ENCODE peak calls at places on chromosome 7, in nine cellular contexts. One of them, this sample, is unnamed.

GRCh38 chr7:26443761-26444160 is 152.1 kb downstream of the SNX10 start:
- DNase-seq in HCT116: no peak
- DNase-seq in stimulated activated CD8-positive, alpha-beta memory T cell treated with anti-CD3 and anti-CD28 coated beads, Interleukin-12 subunit alpha, Interleukin-12 subunit beta, amount 100 ng/mL, for 1 hour: no peak
- DNase-seq in stimulated activated CD4-positive, alpha-beta T cell treated with anti-CD3 and anti-CD28 coated beads, TNF-alpha, amount 100 ng/mL, for 4 hours: no peak
- DNase-seq in hepatocyte: no peak
- DNase-seq in sigmoid colon: no peak
- DNase-seq in C1 segment of cervical spinal cord: no peak
- DNase-seq in NCI-H526: peak; percentile 36
- DNase-seq in CD8-positive, alpha-beta T cell: no peak
- DNase-seq in this sample: no peak

GRCh38 chr7:37216156-37216839 is 232.4 kb downstream of the ELMO1 start:
- DNase-seq in HCT116: no peak
- DNase-seq in stimulated activated CD8-positive, alpha-beta memory T cell treated with anti-CD3 and anti-CD28 coated beads, Interleukin-12 subunit alpha, Interleukin-12 subunit beta, amount 100 ng/mL, for 1 hour: no peak
- DNase-seq in stimulated activated CD4-positive, alpha-beta T cell treated with anti-CD3 and anti-CD28 coated beads, TNF-alpha, amount 100 ng/mL, for 4 hours: no peak
- DNase-seq in hepatocyte: no peak
- DNase-seq in sigmoid colon: no peak
- DNase-seq in C1 segment of cervical spinal cord: no peak
- DNase-seq in NCI-H526: no peak
- DNase-seq in CD8-positive, alpha-beta T cell: no peak
- DNase-seq in this sample: no peak

GRCh38 chr7:100515072-100515532 is 23.9 kb upstream of the AGFG2 start:
- DNase-seq in HCT116: no peak
- DNase-seq in stimulated activated CD8-positive, alpha-beta memory T cell treated with anti-CD3 and anti-CD28 coated beads, Interleukin-12 subunit alpha, Interleukin-12 subunit beta, amount 100 ng/mL, for 1 hour: no peak
- DNase-seq in stimulated activated CD4-positive, alpha-beta T cell treated with anti-CD3 and anti-CD28 coated beads, TNF-alpha, amount 100 ng/mL, for 4 hours: no peak
- DNase-seq in hepatocyte: no peak
- DNase-seq in sigmoid colon: no peak
- DNase-seq in C1 segment of cervical spinal cord: no peak
- DNase-seq in NCI-H526: no peak
- DNase-seq in CD8-positive, alpha-beta T cell: no peak
- DNase-seq in this sample: peak; percentile 26

GRCh38 chr7:13829231-13829630 is 160.2 kb downstream of the ETV1 start:
- DNase-seq in HCT116: no peak
- DNase-seq in stimulated activated CD8-positive, alpha-beta memory T cell treated with anti-CD3 and anti-CD28 coated beads, Interleukin-12 subunit alpha, Interleukin-12 subunit beta, amount 100 ng/mL, for 1 hour: no peak
- DNase-seq in stimulated activated CD4-positive, alpha-beta T cell treated with anti-CD3 and anti-CD28 coated beads, TNF-alpha, amount 100 ng/mL, for 4 hours: no peak
- DNase-seq in hepatocyte: no peak
- DNase-seq in sigmoid colon: no peak
- DNase-seq in C1 segment of cervical spinal cord: no peak
- DNase-seq in NCI-H526: no peak
- DNase-seq in CD8-positive, alpha-beta T cell: no peak
- DNase-seq in this sample: no peak

GRCh38 chr7:80284848-80285247 is 150.2 kb downstream of the GNAI1 start:
- DNase-seq in HCT116: no peak
- DNase-seq in stimulated activated CD8-positive, alpha-beta memory T cell treated with anti-CD3 and anti-CD28 coated beads, Interleukin-12 subunit alpha, Interleukin-12 subunit beta, amount 100 ng/mL, for 1 hour: no peak
- DNase-seq in stimulated activated CD4-positive, alpha-beta T cell treated with anti-CD3 and anti-CD28 coated beads, TNF-alpha, amount 100 ng/mL, for 4 hours: no peak
- DNase-seq in hepatocyte: peak; percentile 18
- DNase-seq in sigmoid colon: no peak
- DNase-seq in C1 segment of cervical spinal cord: no peak
- DNase-seq in NCI-H526: no peak
- DNase-seq in CD8-positive, alpha-beta T cell: no peak
- DNase-seq in this sample: peak; percentile 74

GRCh38 chr7:50818324-50818723 is 35.6 kb upstream of the GRB10 start:
- DNase-seq in HCT116: no peak
- DNase-seq in stimulated activated CD8-positive, alpha-beta memory T cell treated with anti-CD3 and anti-CD28 coated beads, Interleukin-12 subunit alpha, Interleukin-12 subunit beta, amount 100 ng/mL, for 1 hour: no peak
- DNase-seq in stimulated activated CD4-positive, alpha-beta T cell treated with anti-CD3 and anti-CD28 coated beads, TNF-alpha, amount 100 ng/mL, for 4 hours: no peak
- DNase-seq in hepatocyte: no peak
- DNase-seq in sigmoid colon: no peak
- DNase-seq in C1 segment of cervical spinal cord: no peak
- DNase-seq in NCI-H526: no peak
- DNase-seq in CD8-positive, alpha-beta T cell: no peak
- DNase-seq in this sample: no peak

GRCh38 chr7:1815051-1815481 is 145.0 kb downstream of the ELFN1 start:
- DNase-seq in HCT116: no peak
- DNase-seq in stimulated activated CD8-positive, alpha-beta memory T cell treated with anti-CD3 and anti-CD28 coated beads, Interleukin-12 subunit alpha, Interleukin-12 subunit beta, amount 100 ng/mL, for 1 hour: no peak
- DNase-seq in stimulated activated CD4-positive, alpha-beta T cell treated with anti-CD3 and anti-CD28 coated beads, TNF-alpha, amount 100 ng/mL, for 4 hours: no peak
- DNase-seq in hepatocyte: no peak
- DNase-seq in sigmoid colon: peak; percentile 60
- DNase-seq in C1 segment of cervical spinal cord: no peak
- DNase-seq in NCI-H526: no peak
- DNase-seq in CD8-positive, alpha-beta T cell: no peak
- DNase-seq in this sample: no peak

GRCh38 chr7:29893351-29894005 is 87.2 kb downstream of the WIPF3 start:
- DNase-seq in HCT116: no peak
- DNase-seq in stimulated activated CD8-positive, alpha-beta memory T cell treated with anti-CD3 and anti-CD28 coated beads, Interleukin-12 subunit alpha, Interleukin-12 subunit beta, amount 100 ng/mL, for 1 hour: no peak
- DNase-seq in stimulated activated CD4-positive, alpha-beta T cell treated with anti-CD3 and anti-CD28 coated beads, TNF-alpha, amount 100 ng/mL, for 4 hours: no peak
- DNase-seq in hepatocyte: no peak
- DNase-seq in sigmoid colon: no peak
- DNase-seq in C1 segment of cervical spinal cord: no peak
- DNase-seq in NCI-H526: peak; percentile 40
- DNase-seq in CD8-positive, alpha-beta T cell: no peak
- DNase-seq in this sample: no peak

GRCh38 chr7:159200421-159200820 is 55.8 kb upstream of the VIPR2 start:
- DNase-seq in HCT116: no peak
- DNase-seq in stimulated activated CD8-positive, alpha-beta memory T cell treated with anti-CD3 and anti-CD28 coated beads, Interleukin-12 subunit alpha, Interleukin-12 subunit beta, amount 100 ng/mL, for 1 hour: no peak
- DNase-seq in stimulated activated CD4-positive, alpha-beta T cell treated with anti-CD3 and anti-CD28 coated beads, TNF-alpha, amount 100 ng/mL, for 4 hours: no peak
- DNase-seq in hepatocyte: no peak
- DNase-seq in sigmoid colon: no peak
- DNase-seq in C1 segment of cervical spinal cord: no peak
- DNase-seq in NCI-H526: no peak
- DNase-seq in CD8-positive, alpha-beta T cell: no peak
- DNase-seq in this sample: no peak

GRCh38 chr7:70133291-70133690 is 535.0 kb downstream of the AUTS2 start:
- DNase-seq in HCT116: no peak
- DNase-seq in stimulated activated CD8-positive, alpha-beta memory T cell treated with anti-CD3 and anti-CD28 coated beads, Interleukin-12 subunit alpha, Interleukin-12 subunit beta, amount 100 ng/mL, for 1 hour: no peak
- DNase-seq in stimulated activated CD4-positive, alpha-beta T cell treated with anti-CD3 and anti-CD28 coated beads, TNF-alpha, amount 100 ng/mL, for 4 hours: no peak
- DNase-seq in hepatocyte: no peak
- DNase-seq in sigmoid colon: no peak
- DNase-seq in C1 segment of cervical spinal cord: no peak
- DNase-seq in NCI-H526: no peak
- DNase-seq in CD8-positive, alpha-beta T cell: no peak
- DNase-seq in this sample: no peak

GRCh38 chr7:158280467-158281154 is 307.0 kb downstream of the PTPRN2 start:
- DNase-seq in HCT116: no peak
- DNase-seq in stimulated activated CD8-positive, alpha-beta memory T cell treated with anti-CD3 and anti-CD28 coated beads, Interleukin-12 subunit alpha, Interleukin-12 subunit beta, amount 100 ng/mL, for 1 hour: no peak
- DNase-seq in stimulated activated CD4-positive, alpha-beta T cell treated with anti-CD3 and anti-CD28 coated beads, TNF-alpha, amount 100 ng/mL, for 4 hours: no peak
- DNase-seq in hepatocyte: no peak
- DNase-seq in sigmoid colon: peak; percentile 25
- DNase-seq in C1 segment of cervical spinal cord: no peak
- DNase-seq in NCI-H526: no peak
- DNase-seq in CD8-positive, alpha-beta T cell: no peak
- DNase-seq in this sample: no peak

GRCh38 chr7:12553421-12553820 is 17.1 kb upstream of the SCIN start:
- DNase-seq in HCT116: no peak
- DNase-seq in stimulated activated CD8-positive, alpha-beta memory T cell treated with anti-CD3 and anti-CD28 coated beads, Interleukin-12 subunit alpha, Interleukin-12 subunit beta, amount 100 ng/mL, for 1 hour: no peak
- DNase-seq in stimulated activated CD4-positive, alpha-beta T cell treated with anti-CD3 and anti-CD28 coated beads, TNF-alpha, amount 100 ng/mL, for 4 hours: no peak
- DNase-seq in hepatocyte: no peak
- DNase-seq in sigmoid colon: no peak
- DNase-seq in C1 segment of cervical spinal cord: no peak
- DNase-seq in NCI-H526: no peak
- DNase-seq in CD8-positive, alpha-beta T cell: no peak
- DNase-seq in this sample: no peak

GRCh38 chr7:27314111-27314510 is 71.5 kb downstream of the EVX1 start:
- DNase-seq in HCT116: no peak
- DNase-seq in stimulated activated CD8-positive, alpha-beta memory T cell treated with anti-CD3 and anti-CD28 coated beads, Interleukin-12 subunit alpha, Interleukin-12 subunit beta, amount 100 ng/mL, for 1 hour: no peak
- DNase-seq in stimulated activated CD4-positive, alpha-beta T cell treated with anti-CD3 and anti-CD28 coated beads, TNF-alpha, amount 100 ng/mL, for 4 hours: no peak
- DNase-seq in hepatocyte: peak; percentile 12
- DNase-seq in sigmoid colon: no peak
- DNase-seq in C1 segment of cervical spinal cord: no peak
- DNase-seq in NCI-H526: no peak
- DNase-seq in CD8-positive, alpha-beta T cell: no peak
- DNase-seq in this sample: no peak

GRCh38 chr7:94655884-94656657 is at the start of gene SGCE:
- DNase-seq in HCT116: peak; percentile 26
- DNase-seq in stimulated activated CD8-positive, alpha-beta memory T cell treated with anti-CD3 and anti-CD28 coated beads, Interleukin-12 subunit alpha, Interleukin-12 subunit beta, amount 100 ng/mL, for 1 hour: no peak
- DNase-seq in stimulated activated CD4-positive, alpha-beta T cell treated with anti-CD3 and anti-CD28 coated beads, TNF-alpha, amount 100 ng/mL, for 4 hours: no peak
- DNase-seq in hepatocyte: peak; percentile 90
- DNase-seq in sigmoid colon: peak; percentile 92
- DNase-seq in C1 segment of cervical spinal cord: peak; percentile 87
- DNase-seq in NCI-H526: peak; percentile 81
- DNase-seq in CD8-positive, alpha-beta T cell: no peak
- DNase-seq in this sample: peak; percentile 55

GRCh38 chr7:71752171-71752935 is 620.4 kb downstream of the GALNT17 start:
- DNase-seq in HCT116: no peak
- DNase-seq in stimulated activated CD8-positive, alpha-beta memory T cell treated with anti-CD3 and anti-CD28 coated beads, Interleukin-12 subunit alpha, Interleukin-12 subunit beta, amount 100 ng/mL, for 1 hour: no peak
- DNase-seq in stimulated activated CD4-positive, alpha-beta T cell treated with anti-CD3 and anti-CD28 coated beads, TNF-alpha, amount 100 ng/mL, for 4 hours: no peak
- DNase-seq in hepatocyte: peak; percentile 80
- DNase-seq in sigmoid colon: no peak
- DNase-seq in C1 segment of cervical spinal cord: peak; percentile 61
- DNase-seq in NCI-H526: peak; percentile 63
- DNase-seq in CD8-positive, alpha-beta T cell: no peak
- DNase-seq in this sample: no peak

GRCh38 chr7:22669692-22670421 is 57.1 kb upstream of the IL6 start:
- DNase-seq in HCT116: no peak
- DNase-seq in stimulated activated CD8-positive, alpha-beta memory T cell treated with anti-CD3 and anti-CD28 coated beads, Interleukin-12 subunit alpha, Interleukin-12 subunit beta, amount 100 ng/mL, for 1 hour: no peak
- DNase-seq in stimulated activated CD4-positive, alpha-beta T cell treated with anti-CD3 and anti-CD28 coated beads, TNF-alpha, amount 100 ng/mL, for 4 hours: no peak
- DNase-seq in hepatocyte: no peak
- DNase-seq in sigmoid colon: no peak
- DNase-seq in C1 segment of cervical spinal cord: no peak
- DNase-seq in NCI-H526: no peak
- DNase-seq in CD8-positive, alpha-beta T cell: no peak
- DNase-seq in this sample: no peak

GRCh38 chr7:101390901-101391301 is 28.2 kb downstream of the COL26A1 start:
- DNase-seq in HCT116: no peak
- DNase-seq in stimulated activated CD8-positive, alpha-beta memory T cell treated with anti-CD3 and anti-CD28 coated beads, Interleukin-12 subunit alpha, Interleukin-12 subunit beta, amount 100 ng/mL, for 1 hour: no peak
- DNase-seq in stimulated activated CD4-positive, alpha-beta T cell treated with anti-CD3 and anti-CD28 coated beads, TNF-alpha, amount 100 ng/mL, for 4 hours: no peak
- DNase-seq in hepatocyte: peak; percentile 37
- DNase-seq in sigmoid colon: no peak
- DNase-seq in C1 segment of cervical spinal cord: no peak
- DNase-seq in NCI-H526: no peak
- DNase-seq in CD8-positive, alpha-beta T cell: peak; percentile 2
- DNase-seq in this sample: no peak

GRCh38 chr7:151632750-151633515 is 113.2 kb upstream of the RHEB start:
- DNase-seq in HCT116: no peak
- DNase-seq in stimulated activated CD8-positive, alpha-beta memory T cell treated with anti-CD3 and anti-CD28 coated beads, Interleukin-12 subunit alpha, Interleukin-12 subunit beta, amount 100 ng/mL, for 1 hour: peak; percentile 21
- DNase-seq in stimulated activated CD4-positive, alpha-beta T cell treated with anti-CD3 and anti-CD28 coated beads, TNF-alpha, amount 100 ng/mL, for 4 hours: no peak
- DNase-seq in hepatocyte: peak; percentile 48
- DNase-seq in sigmoid colon: peak; percentile 73
- DNase-seq in C1 segment of cervical spinal cord: peak; percentile 52
- DNase-seq in NCI-H526: peak; percentile 77
- DNase-seq in CD8-positive, alpha-beta T cell: peak; percentile 41
- DNase-seq in this sample: no peak

GRCh38 chr7:13097508-13097907 is 410.1 kb downstream of the ARL4A start:
- DNase-seq in HCT116: no peak
- DNase-seq in stimulated activated CD8-positive, alpha-beta memory T cell treated with anti-CD3 and anti-CD28 coated beads, Interleukin-12 subunit alpha, Interleukin-12 subunit beta, amount 100 ng/mL, for 1 hour: no peak
- DNase-seq in stimulated activated CD4-positive, alpha-beta T cell treated with anti-CD3 and anti-CD28 coated beads, TNF-alpha, amount 100 ng/mL, for 4 hours: no peak
- DNase-seq in hepatocyte: no peak
- DNase-seq in sigmoid colon: no peak
- DNase-seq in C1 segment of cervical spinal cord: no peak
- DNase-seq in NCI-H526: no peak
- DNase-seq in CD8-positive, alpha-beta T cell: no peak
- DNase-seq in this sample: no peak

GRCh38 chr7:30150711-30151110 is 15.9 kb downstream of the MTURN start:
- DNase-seq in HCT116: no peak
- DNase-seq in stimulated activated CD8-positive, alpha-beta memory T cell treated with anti-CD3 and anti-CD28 coated beads, Interleukin-12 subunit alpha, Interleukin-12 subunit beta, amount 100 ng/mL, for 1 hour: no peak
- DNase-seq in stimulated activated CD4-positive, alpha-beta T cell treated with anti-CD3 and anti-CD28 coated beads, TNF-alpha, amount 100 ng/mL, for 4 hours: no peak
- DNase-seq in hepatocyte: no peak
- DNase-seq in sigmoid colon: no peak
- DNase-seq in C1 segment of cervical spinal cord: no peak
- DNase-seq in NCI-H526: no peak
- DNase-seq in CD8-positive, alpha-beta T cell: no peak
- DNase-seq in this sample: no peak

GRCh38 chr7:36949711-36950600 is 225.7 kb upstream of the AOAH start:
- DNase-seq in HCT116: no peak
- DNase-seq in stimulated activated CD8-positive, alpha-beta memory T cell treated with anti-CD3 and anti-CD28 coated beads, Interleukin-12 subunit alpha, Interleukin-12 subunit beta, amount 100 ng/mL, for 1 hour: no peak
- DNase-seq in stimulated activated CD4-positive, alpha-beta T cell treated with anti-CD3 and anti-CD28 coated beads, TNF-alpha, amount 100 ng/mL, for 4 hours: no peak
- DNase-seq in hepatocyte: peak; percentile 60
- DNase-seq in sigmoid colon: peak; percentile 66
- DNase-seq in C1 segment of cervical spinal cord: peak; percentile 5
- DNase-seq in NCI-H526: no peak
- DNase-seq in CD8-positive, alpha-beta T cell: no peak
- DNase-seq in this sample: no peak

This sample was measured in astrocyte of the cerebellum.